ENCODE peak calls at places on chromosomes 4 and X, in seven cellular contexts. E, P, S, V, A, G and T are unnamed samples. For H3K4me1, the result is how much of the 10 kb centered on the place peaks cover.

GRCh38 chr4:177066746-177067145 is 242.9 kb upstream of the NEIL3 start:
- DNase-seq in G (no peak), V (no peak), A (no peak), E (no peak), P (no peak), S (no peak), T (no peak)

GRCh38 chr4:156764145-156764544 is 207.5 kb downstream of the PDGFC start:
- DNase-seq in E (no peak), G (no peak), S (no peak), A (no peak), V (peak), P (no peak), T (no peak)

GRCh38 chr4:18593297-18594002 is 571.9 kb upstream of the LCORL start:
- DNase-seq in E (no peak), P (peak), S (no peak), A (peak), G (no peak), V (peak), T (peak)

GRCh38 chr4:555566-556275 is 20.4 kb downstream of the TMEM271 start:
- DNase-seq in E (no peak), V (no peak), A (no peak), G (no peak), S (no peak), P (no peak), T (no peak)

GRCh38 chrX:118502121-118502794 is 6.6 kb downstream of the DOCK11 start:
- DNase-seq in S (no peak), A (no peak), E (no peak), P (no peak), V (no peak), G (no peak), T (no peak)

GRCh38 chr4:38002451-38003071 is 42.4 kb downstream of the PTTG2 start:
- DNase-seq in S (no peak), P (peak), V (peak), G (no peak), A (no peak), E (no peak), T (no peak)

GRCh38 chr4:132333723-132334045 is 815.4 kb upstream of the PCDH10 start:
- DNase-seq in E (no peak), V (no peak), P (peak), G (no peak), S (no peak), A (no peak), T (no peak)

GRCh38 chr4:179695175-179695574 is 2252.9 kb upstream of the AGA start:
- DNase-seq in E (no peak), V (peak), S (no peak), P (peak), G (no peak), A (no peak), T (no peak)

GRCh38 chrX:107773206-107773605 is 2.4 kb downstream of the TSC22D3 start:
- DNase-seq in G (no peak), S (no peak), A (no peak), V (no peak), E (no peak), P (no peak), T (no peak)

GRCh38 chr4:83109480-83110221 is 4.9 kb downstream of the PLAC8 start:
- DNase-seq in A (peak), E (peak), G (peak), V (peak), P (peak), S (peak), T (peak)

GRCh38 chr4:121219222-121219621 is 55.1 kb upstream of the TNIP3 start:
- DNase-seq in V (no peak), E (no peak), S (no peak), A (no peak), P (peak), G (no peak), T (no peak)

GRCh38 chr4:75385139-75385538 is 129.1 kb downstream of the RCHY1 start:
- DNase-seq in S (no peak), G (no peak), A (no peak), P (no peak), E (no peak), V (no peak), T (no peak)

GRCh38 chr4:39320381-39321115 is 45.6 kb downstream of the RFC1 start:
- DNase-seq in V (peak), E (no peak), P (peak), S (no peak), A (no peak), G (no peak), T (no peak)

GRCh38 chr4:150510176-150510875 is 71.6 kb upstream of the MAB21L2 start:
- DNase-seq in V (peak), S (no peak), G (no peak), P (peak), A (no peak), E (no peak), T (no peak)

GRCh38 chrX:53356186-53356585 is 66.3 kb downstream of the SMC1A start:
- DNase-seq in S (no peak), P (no peak), G (no peak), V (peak), A (no peak), E (no peak), T (peak)

GRCh38 chr4:101774807-101775206 is 15.7 kb upstream of the BANK1 start:
- DNase-seq in G (no peak), S (no peak), E (no peak), V (peak), A (no peak), P (peak), T (no peak)

GRCh38 chr4:53121304-53121865 is 244.5 kb downstream of the SCFD2 start:
- DNase-seq in G (no peak), E (no peak), P (no peak), S (no peak), V (no peak), A (no peak), T (peak)

GRCh38 chr4:81723927-81724587 is 252.3 kb upstream of the RASGEF1B start:
- DNase-seq in S (no peak), P (no peak), G (no peak), A (peak), E (no peak), V (no peak), T (peak)

GRCh38 chr4:82593416-82593815 is 31.6 kb upstream of the TMEM150C start:
- DNase-seq in G (no peak), P (no peak), A (no peak), E (no peak), S (no peak), V (no peak), T (no peak)

GRCh38 chr4:17535906-17536305 is 20.9 kb downstream of the CLRN2 start:
- DNase-seq in P (no peak), E (no peak), S (no peak), G (no peak), V (no peak), A (no peak), T (peak)

GRCh38 chr4:3443750-3444309 is 2.1 kb downstream of the HGFAC start:
- DNase-seq in S (peak), G (no peak), V (no peak), A (no peak), P (no peak), E (no peak), T (no peak)

GRCh38 chr4:145609494-145610427 is 9.4 kb upstream of the MMAA start:
- DNase-seq in S (no peak), P (peak), A (peak), E (peak), V (peak), G (no peak), T (peak)

GRCh38 chr4:141132689-141133145 is 552 bp downstream of the RNF150 start:
- DNase-seq in E (peak), P (peak), G (peak), V (peak), S (no peak), A (no peak), T (peak)

GRCh38 chrX:147693511-147693910 is 218.2 kb upstream of the FMR1 start:
- DNase-seq in P (no peak), V (no peak), A (no peak), E (no peak), G (no peak), S (no peak), T (no peak)

GRCh38 chrX:40346379-40346778 is 234.4 kb upstream of the ATP6AP2 start:
- DNase-seq in G (no peak), A (no peak), V (no peak), E (no peak), S (no peak), P (no peak), T (no peak)

GRCh38 chrX:150899191-150899757 is 806 bp upstream of the CD99L2 start:
- DNase-seq in A (peak), E (peak), V (peak), S (peak), P (peak), G (peak), T (peak)

GRCh38 chrX:68942797-68943196 is 114.0 kb downstream of the EFNB1 start:
- DNase-seq in S (no peak), A (no peak), P (no peak), E (no peak), G (no peak), V (no peak), T (no peak)

GRCh38 chr4:98232202-98232601 is 29.0 kb upstream of the RAP1GDS1 start:
- DNase-seq in E (no peak), V (peak), A (no peak), G (no peak), S (no peak), P (peak), T (no peak)

GRCh38 chr4:173288296-173288695 is 45.9 kb downstream of the HMGB2 start:
- DNase-seq in G (no peak), A (peak), V (peak), S (no peak), P (peak), E (no peak), T (peak)

GRCh38 chr4:112860731-112861377 is 188.6 kb upstream of the ANK2 start:
- DNase-seq in S (no peak), E (no peak), G (no peak), A (no peak), V (no peak), P (no peak), T (no peak)

DNA sequence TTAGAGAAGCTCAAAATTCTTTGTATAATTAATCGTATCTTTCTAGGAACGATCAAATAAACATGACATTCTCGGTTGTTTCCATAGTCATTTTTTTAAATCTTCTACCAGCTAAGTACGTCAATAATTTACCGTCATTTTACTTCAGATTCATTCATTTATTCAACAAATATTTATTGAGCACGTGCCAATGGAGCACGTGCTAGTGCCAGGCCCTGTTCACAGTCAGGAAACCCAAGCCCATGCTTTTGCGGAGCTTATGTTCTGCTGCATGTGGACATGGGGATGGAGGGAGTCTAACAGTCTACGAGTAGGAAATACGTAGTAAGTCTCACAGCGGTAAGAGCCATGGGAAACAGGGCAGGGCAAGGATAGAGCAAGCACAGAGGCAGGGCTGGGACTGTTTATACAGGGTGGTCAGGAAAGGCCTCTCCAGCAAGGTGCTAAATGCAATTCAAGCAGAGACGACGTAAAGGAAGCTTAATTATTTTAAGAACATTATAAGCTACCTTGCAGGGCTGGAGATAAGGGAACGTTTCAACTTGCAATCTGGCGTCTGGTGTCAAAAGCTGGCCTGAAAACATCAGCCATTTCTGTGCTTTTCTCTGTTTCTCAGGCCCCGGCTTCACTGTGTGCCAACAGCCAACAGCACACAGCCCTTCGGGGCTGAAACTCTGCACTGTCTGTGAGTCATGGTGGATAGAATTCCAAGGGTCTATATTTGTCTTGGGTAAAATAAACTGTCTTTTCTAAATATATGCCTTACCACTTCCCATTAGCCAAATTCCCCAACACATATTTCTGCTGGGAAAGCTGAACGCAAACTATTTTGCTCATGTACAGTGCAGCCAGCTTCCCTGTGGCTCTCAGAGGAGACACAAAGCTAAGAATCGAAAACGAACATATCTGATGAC is 517.0 kb upstream of the ZFP42 start:
- DNase-seq in E (no peak), A (no peak), S (no peak), G (no peak), V (peak), P (peak), T (no peak)
- H3K4me1 ChIP-seq in E (under half), A (under half), S (under half), G (under half), V (under half), P (under half), T (under half)

GRCh38 chrX:120334603-120335002 is 23.3 kb upstream of the TMEM255A start:
- DNase-seq in E (no peak), A (no peak), S (no peak), V (no peak), P (no peak), G (no peak), T (no peak)

GRCh38 chrX:120336899-120337298 is 25.0 kb upstream of the ATP1B4 start:
- DNase-seq in G (no peak), A (no peak), V (no peak), P (no peak), S (no peak), E (no peak), T (no peak)

GRCh38 chrX:120332394-120332793 is 21.1 kb upstream of the TMEM255A start:
- DNase-seq in E (no peak), S (no peak), A (no peak), V (no peak), P (no peak), G (no peak), T (no peak)

DNA sequence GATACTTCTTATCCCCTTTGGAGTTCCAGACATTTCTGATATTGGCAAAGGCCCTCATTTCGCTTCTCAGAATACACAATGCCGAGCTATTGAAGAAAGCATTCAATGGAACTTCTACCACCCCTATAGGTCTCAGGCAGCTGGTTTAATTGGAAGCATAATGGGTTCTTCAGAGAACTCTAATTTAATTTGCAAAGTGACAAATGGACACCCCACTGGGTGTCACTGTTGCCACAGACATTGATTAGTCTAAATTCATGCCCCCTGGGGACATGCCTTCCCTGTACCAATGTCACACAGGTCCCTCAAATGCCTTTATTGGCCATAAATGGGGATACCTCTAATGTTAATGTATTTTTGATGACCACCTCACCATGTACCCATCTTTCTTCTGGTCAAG is 22.9 kb upstream of the TMEM255A start:
- DNase-seq in S (no peak), V (no peak), G (no peak), E (no peak), A (no peak), P (no peak), T (no peak)
- H3K4me3 ChIP-seq in S (no peak), V (no peak), G (no peak), E (no peak), A (no peak), P (no peak), T (no peak)

GRCh38 chr4:123825596-123826291 is 429.1 kb downstream of the SPRY1 start:
- DNase-seq in G (no peak), S (no peak), A (no peak), E (no peak), V (peak), P (peak), T (no peak)

GRCh38 chr4:123827511-123827910 is 430.9 kb downstream of the SPRY1 start:
- DNase-seq in A (no peak), S (no peak), E (no peak), P (no peak), V (no peak), G (no peak), T (no peak)

GRCh38 chr4:123824524-123824923 is 427.9 kb downstream of the SPRY1 start:
- DNase-seq in G (no peak), V (peak), E (no peak), P (no peak), A (no peak), S (no peak), T (no peak)

GRCh38 chr4:123823244-123823643 is 426.6 kb downstream of the SPRY1 start:
- DNase-seq in P (no peak), A (no peak), V (no peak), G (no peak), S (no peak), E (no peak), T (no peak)

GRCh38 chr4:123826896-123827295 is 430.3 kb downstream of the SPRY1 start:
- DNase-seq in G (no peak), E (no peak), S (no peak), A (no peak), V (peak), P (peak), T (peak)
- H3K4me1 ChIP-seq in G (under half), E (under half), S (under half), A (under half), V (under half), P (under half), T (under half)

DNA sequence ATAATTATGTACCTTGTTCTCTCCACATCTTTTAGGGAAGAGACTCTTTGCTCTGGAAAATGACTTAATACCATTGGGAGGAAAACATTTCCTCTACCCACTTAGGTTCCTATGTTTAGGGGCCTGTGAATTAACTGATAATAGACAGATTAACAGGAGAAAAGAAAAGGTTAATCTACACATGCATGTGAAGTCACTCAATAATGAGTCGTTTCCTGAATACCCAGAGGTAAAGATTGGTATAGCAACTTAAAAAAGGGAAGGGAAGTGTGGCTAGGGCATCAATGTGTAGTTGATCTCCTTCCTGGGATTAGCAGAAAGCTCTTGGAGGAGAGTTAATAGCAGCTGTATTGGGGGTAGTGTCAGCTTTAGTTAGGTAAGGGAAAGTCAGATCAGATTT is 419.5 kb upstream of the ATOH1 start:
- DNase-seq in A (no peak), V (no peak), S (no peak), G (no peak), E (no peak), P (no peak), T (no peak)
- H3K4me3 ChIP-seq in A (no peak), V (no peak), S (no peak), G (no peak), E (no peak), P (no peak), T (no peak)

DNA sequence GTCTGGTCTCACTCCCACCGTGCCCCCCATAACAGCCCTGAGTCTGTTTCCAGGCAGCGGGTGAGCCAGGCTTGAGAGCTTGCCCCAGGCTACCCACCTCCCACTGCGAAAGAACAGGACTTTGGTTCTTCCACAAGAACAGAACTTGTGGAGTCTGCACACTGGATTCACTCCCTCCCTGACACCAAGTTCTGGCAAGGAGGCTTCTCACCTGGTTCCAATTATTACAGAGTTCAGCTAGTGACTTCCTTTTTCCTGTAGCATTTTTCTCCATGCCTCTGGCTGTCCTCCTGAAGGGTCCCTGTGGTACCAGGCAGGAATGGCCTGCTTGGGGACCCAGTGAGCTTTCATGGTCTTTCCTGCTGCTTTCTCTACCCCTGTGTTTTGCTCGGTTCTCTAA is 208.6 kb upstream of the SFRP2 start:
- DNase-seq in V (peak), P (no peak), S (no peak), E (no peak), A (no peak), G (no peak), T (no peak)
- H3K4me1 ChIP-seq in V (under half), P (under half), S (under half), E (under half), A (under half), G (under half), T (under half)

GRCh38 chrX:57595381-57595811 is 3.6 kb downstream of the ZXDB start:
- DNase-seq in G (no peak), V (peak), P (peak), S (no peak), A (no peak), E (peak), T (peak)
- H3K4me3 ChIP-seq in G (no peak), V (peak), P (no peak), S (peak), A (no peak), E (no peak), T (no peak)